ENCODE peak calls at places on chromosome 11, in eight cellular contexts. N, Z, K, S, Y, Q, M and G are unnamed samples.
A peak's percentile ranks its signal among the peaks of the same experiment; 100 is the strongest.

GRCh38 chr11:94885133-94885532 is 88.2 kb downstream of the CWC15 start:
- DNase-seq in K (no peak), M (peak; percentile 49), Q (no peak), N (no peak), Y (no peak), Z (no peak), S (no peak), G (no peak)

GRCh38 chr11:45500457-45500856 is 165.0 kb downstream of the CHST1 start:
- DNase-seq in S (no peak), Q (no peak), M (no peak), Y (no peak), K (no peak), N (no peak), Z (no peak), G (no peak)

GRCh38 chr11:3074912-3075589 is 17.8 kb upstream of the CARS1 start:
- DNase-seq in Q (peak; percentile 54), M (no peak), K (no peak), Z (no peak), N (no peak), S (no peak), Y (peak; percentile 93), G (no peak)

GRCh38 chr11:17036666-17037658 is 22.7 kb upstream of the PLEKHA7 start:
- DNase-seq in K (no peak), S (no peak), M (no peak), Y (peak; percentile 71), N (no peak), Q (no peak), Z (peak; percentile 7), G (no peak)

GRCh38 chr11:65355013-65355775 is 643 bp downstream of the TIGD3 start:
- DNase-seq in M (no peak), Q (peak; percentile 31), Y (peak; percentile 33), K (no peak), S (no peak), N (peak; percentile 65), Z (no peak), G (no peak)

GRCh38 chr11:115644846-115645245 is 140.6 kb upstream of the CADM1 start:
- DNase-seq in Y (no peak), Q (no peak), S (no peak), Z (no peak), K (no peak), N (no peak), M (no peak), G (peak; percentile 42)

GRCh38 chr11:71183878-71184277 is 68.5 kb downstream of the SHANK2 start:
- DNase-seq in N (no peak), Z (no peak), S (no peak), K (no peak), M (no peak), Y (no peak), Q (no peak), G (no peak)

GRCh38 chr11:66106786-66107599 is 36.9 kb downstream of the PACS1 start:
- DNase-seq in Z (no peak), Y (no peak), N (no peak), S (no peak), M (no peak), K (no peak), Q (no peak), G (no peak)

GRCh38 chr11:127898422-127899365 is 688.7 kb downstream of the ETS1 start:
- DNase-seq in Y (no peak), Q (no peak), N (no peak), Z (no peak), M (no peak), K (no peak), S (no peak), G (no peak)

GRCh38 chr11:122823564-122823963 is 14.7 kb upstream of the CRTAM start:
- DNase-seq in K (no peak), Y (no peak), M (no peak), S (no peak), Q (no peak), Z (no peak), N (no peak), G (no peak)

GRCh38 chr11:129992161-129992944 is 10.3 kb downstream of the PRDM10 start:
- DNase-seq in Y (peak; percentile 89), K (peak; percentile 56), M (peak; percentile 65), Z (peak; percentile 48), S (no peak), Q (no peak), N (no peak), G (no peak)

GRCh38 chr11:2997406-2997805 is 5.3 kb upstream of the NAP1L4 start:
- DNase-seq in S (no peak), Y (no peak), Z (no peak), Q (no peak), M (no peak), N (no peak), K (no peak), G (no peak)

GRCh38 chr11:76419896-76420295 is 24.9 kb upstream of the EMSY start:
- DNase-seq in S (no peak), Y (peak; percentile 67), Z (no peak), M (peak; percentile 24), K (no peak), N (no peak), Q (no peak), G (no peak)

GRCh38 chr11:134252539-134253188 is 488 bp downstream of the THYN1 start:
- DNase-seq in Q (peak; percentile 18), S (peak; percentile 44), N (no peak), Y (peak; percentile 26), Z (no peak), M (peak; percentile 27), K (peak; percentile 39), G (no peak)

GRCh38 chr11:123052884-123053721 is 8.8 kb downstream of the HSPA8 start:
- DNase-seq in Y (no peak), N (no peak), Q (no peak), Z (no peak), M (no peak), K (no peak), S (no peak), G (no peak)

GRCh38 chr11:15941206-15941770 is 415.1 kb downstream of the SOX6 start:
- DNase-seq in Q (no peak), M (peak; percentile 44), Y (no peak), S (no peak), Z (no peak), N (peak; percentile 70), K (peak; percentile 21), G (no peak)
- TF ChIP-seq CTCF in Q (peak; percentile 80), M (peak; percentile 87), Y (peak; percentile 62), S (peak; percentile 81), Z (peak; percentile 37), N (peak; percentile 92), K (peak; percentile 82), G (peak; percentile 55)

GRCh38 chr11:61866958-61867343 is 24.4 kb downstream of the FADS3 start:
- DNase-seq in N (no peak), S (no peak), Z (no peak), Y (no peak), Q (no peak), M (no peak), K (no peak), G (no peak)

GRCh38 chr11:61864814-61865775 is 26.2 kb downstream of the FADS3 start:
- DNase-seq in Q (no peak), S (no peak), Z (no peak), Y (no peak), N (no peak), M (no peak), K (no peak), G (no peak)

GRCh38 chr11:61868601-61869476 is 22.5 kb downstream of the FADS3 start:
- DNase-seq in M (no peak), K (no peak), Q (no peak), Z (no peak), N (peak; percentile 50), Y (no peak), S (no peak), G (no peak)

GRCh38 chr11:61863548-61864081 is 27.7 kb downstream of the FADS3 start:
- DNase-seq in Y (no peak), Q (no peak), S (no peak), M (no peak), Z (no peak), K (no peak), N (no peak), G (no peak)

DNA sequence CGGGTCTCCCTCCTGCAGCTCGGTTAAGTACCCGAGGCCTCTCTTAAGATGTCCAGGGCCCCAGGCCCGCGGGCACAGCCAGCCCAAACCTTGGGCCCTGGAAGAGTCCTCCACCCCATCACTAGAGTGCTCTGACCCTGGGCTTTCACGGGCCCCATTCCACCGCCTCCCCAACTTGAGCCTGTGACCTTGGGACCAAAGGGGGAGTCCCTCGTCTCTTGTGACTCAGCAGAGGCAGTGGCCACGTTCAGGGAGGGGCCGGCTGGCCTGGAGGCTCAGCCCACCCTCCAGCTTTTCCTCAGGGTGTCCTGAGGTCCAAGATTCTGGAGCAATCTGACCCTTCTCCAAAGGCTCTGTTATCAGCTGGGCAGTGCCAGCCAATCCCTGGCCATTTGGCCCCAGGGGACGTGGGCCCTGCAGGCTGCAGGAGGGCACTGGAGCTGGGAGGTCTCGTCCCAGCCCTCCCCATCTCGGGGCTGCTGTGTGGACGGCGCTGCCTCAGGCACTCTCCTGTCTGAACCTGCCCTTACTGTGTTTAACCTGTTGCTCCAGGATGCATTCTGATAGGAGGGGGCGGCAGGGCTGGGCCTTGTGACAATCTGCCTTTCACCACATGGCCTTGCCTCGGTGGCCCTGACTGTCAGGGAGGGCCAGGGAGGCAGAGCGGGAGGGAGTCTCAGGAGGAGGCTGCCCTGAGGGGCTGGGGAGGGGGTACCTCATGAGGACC is 25.0 kb downstream of the FADS3 start:
- DNase-seq in K (peak; percentile 67), Y (no peak), N (peak; percentile 37), M (no peak), Z (no peak), S (no peak), Q (no peak), G (no peak)
- H3K27ac ChIP-seq in K (peak overlapping the region; percentile 54), Y (no peak overlapping the region), N (no peak overlapping the region), M (peak overlapping the region; percentile 73), Z (no peak overlapping the region), S (no peak overlapping the region), Q (no peak overlapping the region), G (no peak overlapping the region)

DNA sequence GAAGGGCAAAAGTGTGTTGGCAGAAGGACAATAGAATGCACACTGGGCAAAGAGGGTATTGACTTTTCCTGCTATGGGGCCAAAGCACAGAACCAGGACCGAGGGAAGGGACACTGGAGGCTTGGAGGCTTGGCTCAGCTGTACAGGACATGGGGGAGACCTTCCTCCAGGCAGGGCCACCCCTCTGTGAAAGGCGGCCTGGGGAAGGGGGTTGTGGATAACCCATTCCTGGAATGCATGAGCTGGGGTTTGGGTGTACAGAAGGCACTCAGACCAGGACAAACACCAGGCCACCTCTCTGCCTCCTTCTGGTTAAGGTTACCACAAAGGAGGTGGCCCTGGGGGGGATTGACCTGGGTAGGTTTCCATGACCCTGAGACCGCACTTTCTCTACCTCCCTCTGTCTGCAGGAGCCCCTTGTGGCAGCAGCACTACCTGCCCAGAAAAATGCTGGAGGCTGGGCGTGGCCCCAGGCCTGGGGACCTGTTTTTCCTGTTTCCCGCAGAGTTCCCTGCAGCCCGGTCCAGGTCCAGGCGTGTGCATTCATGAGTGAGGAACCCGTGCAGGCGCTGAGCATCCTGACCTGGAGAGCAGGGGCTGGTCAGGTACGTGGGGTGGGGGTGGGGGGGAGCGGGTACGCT is 9.6 kb downstream of the P2RY2 start:
- DNase-seq in K (peak; percentile 11), Y (peak; percentile 77), S (no peak), N (peak; percentile 32), Z (peak; percentile 42), Q (no peak), M (peak; percentile 86), G (no peak)
- TF ChIP-seq CTCF in K (no peak), Y (peak; percentile 65), S (no peak), N (no peak), Z (peak; percentile 7), Q (no peak), M (no peak), G (no peak)

DNA sequence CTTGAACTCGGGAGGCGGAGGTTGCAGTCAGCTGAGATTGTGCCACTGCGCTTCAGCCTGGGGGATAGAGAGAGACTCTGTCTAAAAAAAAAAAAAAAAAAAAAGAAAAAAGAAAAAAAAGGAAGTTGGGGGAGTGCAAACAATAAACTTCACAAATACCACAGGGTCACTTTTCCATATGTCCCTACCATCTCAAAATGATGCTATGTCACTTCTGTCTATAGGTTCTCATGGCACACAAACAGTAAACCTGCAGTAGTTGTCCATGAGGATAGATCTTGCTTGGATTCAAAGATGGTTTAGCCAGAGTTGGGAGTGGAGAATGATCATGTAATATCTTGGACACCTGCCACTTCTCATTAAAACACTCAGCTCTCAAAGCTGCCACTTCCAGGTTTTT is 1.1 kb upstream of the VPS11 start:
- DNase-seq in Y (no peak), M (no peak), Q (no peak), K (no peak), N (no peak), Z (no peak), S (no peak), G (no peak)
- H3K27ac ChIP-seq in Y (peak overlapping the region; percentile 89), M (peak overlapping the region; percentile 90), Q (peak overlapping the region; percentile 93), K (peak overlapping the region; percentile 86), N (peak overlapping the region; percentile 94), Z (no peak overlapping the region), S (no peak overlapping the region), G (peak overlapping the region; percentile 88)